ENCODE peak calls at places on chromosomes 1 and 21, in six cellular contexts. K is IMR-90, O is aorta, Q is MM.1S, W is lung, G is uterus. P is an unnamed sample.

GRCh38 chr1:224613486-224613885 is 2.6 kb upstream of the CNIH3 start:
- DNase-seq in K (no peak), O (no peak), Q (no peak), W (no peak), G (no peak), P (no peak)

GRCh38 chr1:228814091-228814610 is 78.9 kb downstream of the RHOU start:
- DNase-seq in K (no peak), O (no peak), Q (no peak), W (no peak), G (no peak), P (no peak)

GRCh38 chr1:203626910-203627246 is 246 bp downstream of the ATP2B4 start:
- DNase-seq in K (no peak), O (no peak), Q (no peak), W (no peak), G (no peak), P (no peak)

GRCh38 chr1:167654975-167655575 is 25.0 kb downstream of the RCSD1 start:
- DNase-seq in K (no peak), O (no peak), Q (no peak), W (no peak), G (no peak), P (no peak)

GRCh38 chr21:38979271-38980196 is 173.8 kb downstream of the ETS2 start:
- DNase-seq in K (peak; percentile 70), O (no peak), Q (no peak), W (no peak), G (peak; percentile 59), P (no peak)

GRCh38 chr21:44870748-44871495 is 2.6 kb downstream of the PTTG1IP start:
- DNase-seq in K (no peak), O (peak; percentile 80), Q (no peak), W (no peak), G (no peak), P (no peak)

GRCh38 chr1:24506706-24507422 is 4.2 kb downstream of the RCAN3 start:
- DNase-seq in K (no peak), O (no peak), Q (no peak), W (no peak), G (no peak), P (no peak)

GRCh38 chr1:116546354-116546977 is 24.4 kb downstream of the CD58 start:
- DNase-seq in K (no peak), O (no peak), Q (no peak), W (no peak), G (no peak), P (no peak)

GRCh38 chr1:43452789-43453441 is 816 bp downstream of the HYI start:
- DNase-seq in K (peak; percentile 68), O (no peak), Q (no peak), W (no peak), G (peak; percentile 60), P (no peak)

GRCh38 chr21:36245649-36246048 is 74.3 kb upstream of the MORC3 start:
- DNase-seq in K (no peak), O (no peak), Q (no peak), W (no peak), G (no peak), P (no peak)

GRCh38 chr1:203871114-203871875 is 9.9 kb downstream of the SNRPE start:
- DNase-seq in K (peak; percentile 80), O (no peak), Q (peak; percentile 52), W (no peak), G (peak; percentile 47), P (peak; percentile 62)

GRCh38 chr21:24938592-24938991 is 668.7 kb downstream of the MRPL39 start:
- DNase-seq in K (no peak), O (no peak), Q (no peak), W (no peak), G (no peak), P (no peak)

GRCh38 chr1:97901017-97901658 is 19.7 kb downstream of the DPYD start:
- DNase-seq in K (peak; percentile 61), O (no peak), Q (no peak), W (no peak), G (no peak), P (no peak)

GRCh38 chr1:213986925-213987250 is 885 bp upstream of the PROX1 start:
- DNase-seq in K (no peak), O (no peak), Q (no peak), W (no peak), G (no peak), P (no peak)

GRCh38 chr21:35974801-35975200 is 85.5 kb downstream of the SETD4 start:
- DNase-seq in K (peak; percentile 28), O (no peak), Q (no peak), W (no peak), G (no peak), P (no peak)

GRCh38 chr21:46585191-46585953 is 19.5 kb downstream of the S100B start:
- DNase-seq in K (no peak), O (no peak), Q (no peak), W (no peak), G (no peak), P (no peak)

GRCh38 chr21:32008714-32009113 is 135.9 kb downstream of the HUNK start:
- DNase-seq in K (no peak), O (no peak), Q (no peak), W (no peak), G (no peak), P (no peak)

GRCh38 chr1:92872719-92873118 is 40.9 kb downstream of the RPL5 start:
- DNase-seq in K (no peak), O (no peak), Q (no peak), W (no peak), G (no peak), P (no peak)

GRCh38 chr1:21673277-21673780 is 4.2 kb upstream of the RAP1GAP start:
- DNase-seq in K (peak; percentile 25), O (peak; percentile 90), Q (no peak), W (peak; percentile 69), G (peak; percentile 41), P (no peak)

GRCh38 chr21:37060296-37060695 is 12.6 kb downstream of the PIGP start:
- DNase-seq in K (peak; percentile 98), O (no peak), Q (no peak), W (peak; percentile 53), G (no peak), P (peak; percentile 86)

GRCh38 chr1:182890927-182891610 is 51.9 kb downstream of the DHX9 start:
- DNase-seq in K (no peak), O (no peak), Q (no peak), W (peak; percentile 31), G (no peak), P (no peak)

GRCh38 chr1:29415156-29415830 is 179.0 kb downstream of the PTPRU start:
- DNase-seq in K (no peak), O (no peak), Q (no peak), W (no peak), G (no peak), P (no peak)

GRCh38 chr1:57362480-57362879 is 61.4 kb downstream of the DAB1 start:
- DNase-seq in K (no peak), O (no peak), Q (no peak), W (no peak), G (no peak), P (no peak)

GRCh38 chr1:52876843-52877242 is 34.3 kb downstream of the ZYG11A start:
- DNase-seq in K (no peak), O (no peak), Q (no peak), W (no peak), G (no peak), P (no peak)

GRCh38 chr1:156383023-156383422 is 14.0 kb downstream of the RHBG start:
- DNase-seq in K (peak; percentile 51), O (peak; percentile 84), Q (peak; percentile 83), W (peak; percentile 51), G (peak; percentile 27), P (no peak)
- H3K27me3 ChIP-seq in K (peaks cover 23% of the 10 kb centered on the region), O (no peaks in the 10 kb centered on the region), Q (peaks cover 23% of the 10 kb centered on the region), W (no peaks in the 10 kb centered on the region), G (no peaks in the 10 kb centered on the region), P (peaks cover 30% of the 10 kb centered on the region)

DNA sequence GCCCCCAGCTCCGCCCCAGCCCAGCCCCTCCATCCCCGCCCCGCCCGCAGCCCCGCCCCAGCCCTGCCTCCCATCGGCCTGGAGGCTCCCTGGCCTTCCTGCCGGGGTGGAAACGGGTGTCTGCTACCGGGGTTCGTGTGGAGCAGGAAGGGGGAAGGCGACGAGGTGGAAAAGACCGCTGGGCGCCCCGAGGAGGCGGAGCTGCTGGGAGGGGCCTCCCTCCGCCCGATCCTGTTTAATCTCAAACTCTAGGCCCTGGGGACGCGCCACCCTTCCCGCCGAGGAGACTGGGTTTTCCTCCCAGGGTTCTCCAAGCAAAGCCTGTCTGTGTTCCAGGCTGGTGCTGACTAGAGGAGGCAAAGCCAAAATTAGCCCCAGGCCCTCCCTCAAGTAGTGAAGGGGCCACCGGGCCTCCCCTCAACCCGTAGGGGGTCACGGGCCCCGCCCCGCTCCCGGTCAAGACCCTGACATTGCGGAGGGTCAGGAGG is 16.2 kb upstream of the TTLL10 start:
- DNase-seq in K (peak; percentile 79), O (peak; percentile 90), Q (no peak), W (peak; percentile 91), G (peak; percentile 85), P (peak; percentile 50)
- H3K27ac ChIP-seq in K (peak overlapping the region; percentile 28), O (peak overlapping the region; percentile 78), Q (no peak overlapping the region), W (peak overlapping the region; percentile 89), G (peak overlapping the region; percentile 85), P (peak overlapping the region; percentile 57)

DNA sequence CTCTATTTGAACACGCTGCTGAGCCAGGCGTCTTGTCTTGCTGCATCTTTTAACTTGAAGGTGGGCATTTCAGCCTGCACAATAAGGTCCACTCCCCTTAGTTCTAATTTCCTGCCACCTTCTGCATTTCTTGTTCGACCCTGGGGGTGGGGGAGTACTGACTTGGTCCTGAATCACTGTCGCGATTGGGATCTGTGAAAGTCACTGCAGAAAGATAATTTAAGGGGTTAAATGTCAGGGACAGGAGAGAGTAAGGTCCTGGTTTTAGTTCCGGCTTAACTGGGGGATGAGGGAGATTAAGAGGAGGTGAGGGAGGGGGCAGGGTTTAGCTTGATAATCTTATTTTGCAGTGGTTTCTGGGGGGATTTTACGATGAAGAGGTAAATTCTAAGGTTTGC is 128.1 kb downstream of the MRPS6 start:
- DNase-seq in K (no peak), O (no peak), Q (no peak), W (no peak), G (no peak), P (no peak)
- H3K4me3 ChIP-seq in K (peak overlapping the region; percentile 50), O (no peak overlapping the region), Q (peak overlapping the region; percentile 12), W (peak overlapping the region; percentile 9), G (peak overlapping the region; percentile 29), P (peak overlapping the region; percentile 59)

GRCh38 chr1:26362331-26362730 is 8.4 kb upstream of the CRYBG2 start:
- DNase-seq in K (no peak), O (no peak), Q (no peak), W (no peak), G (no peak), P (no peak)

GRCh38 chr1:26360807-26361604 is 7.1 kb upstream of the CRYBG2 start:
- DNase-seq in K (no peak), O (no peak), Q (no peak), W (no peak), G (no peak), P (no peak)

GRCh38 chr1:26363549-26364448 is 8.8 kb downstream of the ZNF683 start:
- DNase-seq in K (peak; percentile 64), O (peak; percentile 94), Q (peak; percentile 78), W (peak; percentile 85), G (peak; percentile 52), P (peak; percentile 15)

GRCh38 chr1:26360051-26360806 is 6.3 kb upstream of the CRYBG2 start:
- DNase-seq in K (no peak), O (no peak), Q (no peak), W (no peak), G (no peak), P (no peak)

DNA sequence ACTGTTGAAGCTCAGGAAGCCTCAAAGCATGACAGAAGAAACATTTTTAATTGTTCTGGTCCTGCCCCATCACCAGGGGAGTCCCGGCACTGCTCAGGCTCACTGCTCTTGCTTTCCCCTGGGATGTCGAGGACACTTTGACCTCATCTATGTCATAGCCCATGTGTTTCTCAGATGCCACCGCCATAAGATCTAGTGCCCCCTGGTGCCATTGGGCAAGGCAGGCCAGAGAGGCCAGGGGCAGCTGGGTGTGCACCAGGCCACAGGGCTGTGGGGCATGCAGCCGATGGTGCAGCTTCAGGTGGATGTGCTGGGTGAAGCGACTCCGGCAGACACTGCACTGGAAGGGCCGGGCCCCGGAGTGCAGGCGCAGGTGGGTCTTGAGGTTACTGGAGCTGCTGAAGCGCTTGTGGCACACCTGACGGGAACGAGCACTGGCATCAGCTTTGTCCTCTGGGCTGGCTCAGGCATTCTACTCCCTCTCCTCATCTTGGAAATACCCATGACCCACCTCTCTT is 7.7 kb upstream of the CRYBG2 start:
- DNase-seq in K (no peak), O (no peak), Q (no peak), W (no peak), G (no peak), P (no peak)
- H3K27me3 ChIP-seq in K (peaks cover 72% of the 10 kb centered on the region), O (no peaks in the 10 kb centered on the region), Q (peaks cover 38% of the 10 kb centered on the region), W (peaks cover 11% of the 10 kb centered on the region), G (peaks cover 12% of the 10 kb centered on the region), P (peaks cover 56% of the 10 kb centered on the region)

P was measured in AG04450.